ENCODE peak calls at places on chromosomes 11 and 22, in eight cellular contexts. Q is lower leg skin; D is CD8-positive, alpha-beta T cell; P is body of pancreas; A is heart right ventricle; B is aorta; L is lower lobe of right lung; I is left lung. Z is an unnamed sample.

GRCh38 chr11:129881570-129882170 is 13.7 kb downstream of the NFRKB start:
- DNase-seq in Q (no peak), D (peak), P (no peak), A (no peak), B (no peak), L (no peak), I (no peak), Z (peak)

GRCh38 chr11:17745032-17745772 is 10.6 kb downstream of the KCNC1 start:
- DNase-seq in Q (no peak), D (no peak), P (no peak), A (no peak), B (peak), L (peak), I (peak), Z (no peak)

GRCh38 chr11:14773755-14774154 is 118.3 kb downstream of the CYP2R1 start:
- DNase-seq in Q (no peak), D (no peak), P (no peak), A (no peak), B (no peak), L (no peak), I (no peak), Z (peak)

GRCh38 chr11:62791501-62792192 is at the start of gene TMEM223:
- DNase-seq in Q (peak), D (peak), P (peak), A (peak), B (peak), L (peak), I (peak), Z (peak)

GRCh38 chr11:35364101-35364780 is 55.1 kb downstream of the SLC1A2 start:
- DNase-seq in Q (peak), D (no peak), P (peak), A (peak), B (peak), L (no peak), I (peak), Z (peak)

GRCh38 chr11:33952805-33953204 is 60.9 kb upstream of the LMO2 start:
- DNase-seq in Q (no peak), D (no peak), P (no peak), A (no peak), B (no peak), L (no peak), I (no peak), Z (no peak)

GRCh38 chr11:93648168-93648567 is 13.3 kb upstream of the CEP295 start:
- DNase-seq in Q (no peak), D (no peak), P (no peak), A (no peak), B (no peak), L (no peak), I (no peak), Z (peak)

GRCh38 chr11:95444309-95445202 is 213.6 kb upstream of the SESN3 start:
- DNase-seq in Q (no peak), D (no peak), P (no peak), A (no peak), B (no peak), L (no peak), I (no peak), Z (no peak)

GRCh38 chr11:88363566-88364169 is 26.1 kb upstream of the CTSC start:
- DNase-seq in Q (no peak), D (no peak), P (no peak), A (no peak), B (no peak), L (no peak), I (no peak), Z (peak)

GRCh38 chr11:8604078-8604723 is 10.2 kb upstream of the STK33 start:
- DNase-seq in Q (peak), D (no peak), P (peak), A (no peak), B (peak), L (peak), I (peak), Z (peak)

GRCh38 chr11:128686745-128687177 is 7.1 kb upstream of the FLI1 start:
- DNase-seq in Q (no peak), D (peak), P (peak), A (no peak), B (peak), L (peak), I (peak), Z (peak)

GRCh38 chr22:46748948-46749681 is 11.1 kb upstream of the CERK start:
- DNase-seq in Q (no peak), D (peak), P (no peak), A (no peak), B (no peak), L (no peak), I (no peak), Z (peak)

GRCh38 chr11:20470348-20470747 is 82.8 kb downstream of the PRMT3 start:
- DNase-seq in Q (no peak), D (no peak), P (no peak), A (no peak), B (no peak), L (no peak), I (no peak), Z (no peak)

GRCh38 chr11:34745209-34745608 is 124.3 kb downstream of the EHF start:
- DNase-seq in Q (no peak), D (no peak), P (peak), A (no peak), B (no peak), L (no peak), I (no peak), Z (no peak)

GRCh38 chr11:120343429-120343828 is 7.2 kb downstream of the ARHGEF12 start:
- DNase-seq in Q (no peak), D (no peak), P (no peak), A (peak), B (no peak), L (no peak), I (no peak), Z (no peak)

GRCh38 chr11:47333526-47333845 is 19.0 kb downstream of the MYBPC3 start:
- DNase-seq in Q (no peak), D (no peak), P (no peak), A (no peak), B (no peak), L (no peak), I (no peak), Z (no peak)

GRCh38 chr11:47331454-47332302 is 20.8 kb downstream of the MYBPC3 start:
- DNase-seq in Q (no peak), D (no peak), P (no peak), A (no peak), B (peak), L (peak), I (no peak), Z (no peak)

GRCh38 chr11:47332791-47333525 is 19.5 kb downstream of the MYBPC3 start:
- DNase-seq in Q (no peak), D (no peak), P (no peak), A (no peak), B (peak), L (no peak), I (no peak), Z (no peak)

GRCh38 chr11:47333886-47334443 is 18.5 kb downstream of the MYBPC3 start:
- DNase-seq in Q (no peak), D (no peak), P (no peak), A (no peak), B (no peak), L (no peak), I (no peak), Z (no peak)

GRCh38 chr11:47332303-47332711 is 20.2 kb downstream of the MYBPC3 start:
- DNase-seq in Q (no peak), D (no peak), P (no peak), A (no peak), B (peak), L (peak), I (no peak), Z (no peak)
- H3K4me3 ChIP-seq in Q (no peak), D (no peak), P (no peak), A (no peak), B (no peak), L (no peak), I (no peak), Z (no peak)

GRCh38 chr11:13009921-13010736 is 1.0 kb downstream of the RASSF10 start:
- DNase-seq in Q (no peak), D (no peak), P (peak), A (no peak), B (peak), L (peak), I (no peak), Z (no peak)
- H3K4me3 ChIP-seq in Q (peak), D (no peak), P (no peak), A (peak), B (no peak), L (peak), I (peak), Z (no peak)

DNA sequence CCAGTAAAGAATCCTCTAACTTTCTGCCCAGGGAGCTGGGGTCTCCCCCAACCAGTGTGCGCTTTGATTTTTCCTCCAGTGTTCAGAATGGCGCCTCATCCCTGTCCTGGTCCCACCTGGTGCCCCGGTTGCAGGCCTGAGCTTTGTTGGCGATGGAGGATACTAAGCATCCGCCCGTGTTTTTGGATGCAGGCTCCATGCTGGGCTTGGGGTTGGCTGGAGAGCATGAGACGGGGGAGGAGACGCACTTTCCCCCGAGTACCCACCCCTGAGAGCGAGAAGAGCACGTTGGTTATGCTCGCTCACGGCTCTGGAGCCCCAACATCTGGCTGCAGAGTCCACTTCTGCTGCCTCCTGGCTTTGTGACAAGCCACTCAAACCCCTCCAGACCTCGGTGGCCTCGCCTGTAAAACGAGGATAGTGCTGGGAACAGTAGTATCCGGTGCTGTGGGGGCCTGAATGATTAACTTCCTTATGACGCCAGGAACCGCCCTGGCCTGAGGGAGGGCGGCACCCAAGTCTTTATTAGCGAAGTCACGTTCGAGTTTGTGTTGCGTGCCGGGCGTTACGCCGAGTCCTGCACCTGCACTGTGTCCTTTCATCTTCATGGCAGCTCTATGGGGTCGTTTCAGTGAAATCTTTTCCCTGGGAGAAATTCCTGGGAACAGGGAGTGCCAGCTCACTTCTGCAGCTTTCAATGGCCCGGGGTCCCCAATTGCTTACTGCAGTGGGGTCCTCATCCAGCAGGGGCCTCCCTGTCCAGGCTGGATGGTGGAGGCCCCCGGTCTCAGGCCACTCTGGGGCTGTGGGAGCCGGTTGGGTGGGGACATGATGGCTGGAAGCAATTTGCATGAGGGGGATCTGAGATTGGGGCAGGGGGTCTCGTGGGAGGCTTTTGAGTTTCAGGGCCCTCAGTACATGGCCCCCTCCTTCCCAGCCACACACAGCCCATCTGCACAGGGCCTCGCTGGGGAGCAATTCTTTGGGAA is 25.5 kb downstream of the MRGPRD start:
- DNase-seq in Q (peak), D (no peak), P (no peak), A (peak), B (no peak), L (peak), I (peak), Z (peak)
- H3K4me3 ChIP-seq in Q (no peak), D (no peak), P (no peak), A (peak), B (no peak), L (peak), I (no peak), Z (no peak)

GRCh38 chr22:37166675-37167066 is 17.0 kb upstream of the IL2RB start:
- DNase-seq in Q (peak), D (peak), P (peak), A (peak), B (peak), L (peak), I (peak), Z (peak)
- H3K4me3 ChIP-seq in Q (no peak), D (peak), P (no peak), A (no peak), B (no peak), L (peak), I (no peak), Z (no peak)